ENCODE peak calls at places on chromosomes 16 and 17, in seven cellular contexts. One of them, this sample, is unnamed.

GRCh38 chr17:32515677-32516383 is 29.0 kb downstream of the CDK5R1 start:
- DNase-seq in nephron progenitor cell: no peak
- DNase-seq in B cell: no peak
- DNase-seq in GM13976: no peak
- DNase-seq in mucosa of descending colon: no peak
- DNase-seq in lower leg skin: no peak
- DNase-seq in Calu3: no peak
- DNase-seq in this sample: peak

GRCh38 chr16:48223490-48223889 is 20.6 kb upstream of the LONP2 start:
- DNase-seq in nephron progenitor cell: no peak
- DNase-seq in B cell: no peak
- DNase-seq in GM13976: no peak
- DNase-seq in mucosa of descending colon: no peak
- DNase-seq in lower leg skin: no peak
- DNase-seq in Calu3: no peak
- DNase-seq in this sample: no peak

GRCh38 chr17:3683054-3683511 is 12.9 kb downstream of the P2RX5 start:
- DNase-seq in nephron progenitor cell: peak
- DNase-seq in B cell: peak
- DNase-seq in GM13976: peak
- DNase-seq in mucosa of descending colon: no peak
- DNase-seq in lower leg skin: no peak
- DNase-seq in Calu3: peak
- DNase-seq in this sample: peak

GRCh38 chr17:62807812-62808575 is at the start of gene MARCHF10:
- DNase-seq in nephron progenitor cell: peak
- DNase-seq in B cell: no peak
- DNase-seq in GM13976: peak
- DNase-seq in mucosa of descending colon: peak
- DNase-seq in lower leg skin: peak
- DNase-seq in Calu3: peak
- DNase-seq in this sample: peak

GRCh38 chr17:15154618-15155017 is 110.5 kb downstream of the PMP22 start:
- DNase-seq in nephron progenitor cell: no peak
- DNase-seq in B cell: no peak
- DNase-seq in GM13976: no peak
- DNase-seq in mucosa of descending colon: no peak
- DNase-seq in lower leg skin: no peak
- DNase-seq in Calu3: no peak
- DNase-seq in this sample: no peak

GRCh38 chr16:11392041-11392581 is 46.9 kb downstream of the RMI2 start:
- DNase-seq in nephron progenitor cell: no peak
- DNase-seq in B cell: no peak
- DNase-seq in GM13976: no peak
- DNase-seq in mucosa of descending colon: no peak
- DNase-seq in lower leg skin: no peak
- DNase-seq in Calu3: no peak
- DNase-seq in this sample: no peak

GRCh38 chr16:68492501-68493411 is 44.4 kb upstream of the SMPD3 start:
- DNase-seq in nephron progenitor cell: no peak
- DNase-seq in B cell: no peak
- DNase-seq in GM13976: no peak
- DNase-seq in mucosa of descending colon: peak
- DNase-seq in lower leg skin: no peak
- DNase-seq in Calu3: no peak
- DNase-seq in this sample: no peak

GRCh38 chr17:41383690-41384089 is 1.6 kb upstream of the KRT34 start:
- DNase-seq in nephron progenitor cell: no peak
- DNase-seq in B cell: no peak
- DNase-seq in GM13976: no peak
- DNase-seq in mucosa of descending colon: no peak
- DNase-seq in lower leg skin: no peak
- DNase-seq in Calu3: no peak
- DNase-seq in this sample: no peak

GRCh38 chr16:14310519-14310991 is 239.4 kb downstream of the MRTFB start:
- DNase-seq in nephron progenitor cell: no peak
- DNase-seq in B cell: no peak
- DNase-seq in GM13976: peak
- DNase-seq in mucosa of descending colon: peak
- DNase-seq in lower leg skin: no peak
- DNase-seq in Calu3: no peak
- DNase-seq in this sample: no peak

GRCh38 chr17:80859004-80859941 is 132.4 kb upstream of the CHMP6 start:
- DNase-seq in nephron progenitor cell: no peak
- DNase-seq in B cell: no peak
- DNase-seq in GM13976: no peak
- DNase-seq in mucosa of descending colon: peak
- DNase-seq in lower leg skin: no peak
- DNase-seq in Calu3: no peak
- DNase-seq in this sample: no peak

GRCh38 chr16:9499921-9500593 is 408.6 kb downstream of the HAPSTR1 start:
- DNase-seq in nephron progenitor cell: peak
- DNase-seq in B cell: no peak
- DNase-seq in GM13976: no peak
- DNase-seq in mucosa of descending colon: no peak
- DNase-seq in lower leg skin: no peak
- DNase-seq in Calu3: no peak
- DNase-seq in this sample: no peak

GRCh38 chr16:15966420-15967222 is 17.2 kb downstream of the ABCC1 start:
- DNase-seq in nephron progenitor cell: no peak
- DNase-seq in B cell: no peak
- DNase-seq in GM13976: no peak
- DNase-seq in mucosa of descending colon: no peak
- DNase-seq in lower leg skin: no peak
- DNase-seq in Calu3: peak
- DNase-seq in this sample: no peak

GRCh38 chr16:4474192-4474961 is at the start of gene NMRAL1:
- DNase-seq in nephron progenitor cell: peak
- DNase-seq in B cell: peak
- DNase-seq in GM13976: peak
- DNase-seq in mucosa of descending colon: peak
- DNase-seq in lower leg skin: peak
- DNase-seq in Calu3: peak
- DNase-seq in this sample: peak
- TF ChIP-seq CTCF in nephron progenitor cell: no peak
- TF ChIP-seq CTCF in B cell: no peak
- TF ChIP-seq CTCF in GM13976: no peak
- TF ChIP-seq CTCF in mucosa of descending colon: no peak
- TF ChIP-seq CTCF in lower leg skin: no peak
- TF ChIP-seq CTCF in Calu3: no peak
- TF ChIP-seq CTCF in this sample: no peak

DNA sequence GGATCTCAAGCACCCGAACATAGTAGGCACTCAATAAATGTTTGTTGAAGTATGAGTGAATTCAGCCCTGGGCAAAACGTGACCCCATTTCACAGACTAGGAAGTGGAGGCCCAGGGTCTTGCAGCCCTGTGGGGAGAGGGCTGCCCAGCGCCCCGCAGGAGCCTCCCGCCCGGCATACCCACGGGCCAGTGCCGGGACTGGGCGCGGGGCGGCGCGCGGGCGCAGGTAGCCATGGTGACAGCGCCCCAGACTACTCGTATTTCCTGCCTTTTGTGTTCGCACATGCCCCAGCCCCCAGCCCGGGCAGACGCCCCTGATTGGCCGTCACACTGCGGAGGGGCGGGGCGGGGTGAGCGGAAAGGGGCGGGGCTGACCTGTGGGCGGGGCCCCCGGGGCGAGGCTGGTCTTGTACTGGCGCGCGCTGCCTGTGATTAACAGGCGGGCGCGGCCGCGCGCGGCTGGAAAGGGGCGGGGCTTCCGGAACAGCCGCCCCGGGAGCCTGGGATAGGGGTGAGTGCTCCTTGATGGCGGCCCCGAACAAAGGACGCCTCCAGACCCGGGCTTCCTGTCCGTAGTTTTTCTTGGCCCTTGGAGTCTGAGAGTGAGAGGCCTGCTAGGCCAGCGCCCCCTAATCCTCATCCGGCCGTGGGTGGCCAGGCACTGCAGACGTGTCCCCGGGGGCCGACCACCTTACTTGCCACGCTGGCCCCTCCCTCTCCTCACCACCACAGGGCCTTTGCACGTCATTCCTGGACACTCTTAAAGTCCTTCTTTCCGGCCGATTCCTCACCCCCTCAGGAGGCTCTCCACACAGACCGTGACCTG is 71.0 kb downstream of the RAI1 start:
- DNase-seq in nephron progenitor cell: peak
- DNase-seq in B cell: peak
- DNase-seq in GM13976: peak
- DNase-seq in mucosa of descending colon: peak
- DNase-seq in lower leg skin: peak
- DNase-seq in Calu3: peak
- DNase-seq in this sample: peak
- TF ChIP-seq CTCF in nephron progenitor cell: peak
- TF ChIP-seq CTCF in B cell: peak
- TF ChIP-seq CTCF in GM13976: peak
- TF ChIP-seq CTCF in mucosa of descending colon: no peak
- TF ChIP-seq CTCF in lower leg skin: no peak
- TF ChIP-seq CTCF in Calu3: no peak
- TF ChIP-seq CTCF in this sample: peak

GRCh38 chr17:50129303-50129945 is 536 bp downstream of the SAMD14 start:
- DNase-seq in nephron progenitor cell: peak
- DNase-seq in B cell: no peak
- DNase-seq in GM13976: peak
- DNase-seq in mucosa of descending colon: no peak
- DNase-seq in lower leg skin: no peak
- DNase-seq in Calu3: peak
- DNase-seq in this sample: peak
- TF ChIP-seq CTCF in nephron progenitor cell: no peak
- TF ChIP-seq CTCF in B cell: no peak
- TF ChIP-seq CTCF in GM13976: no peak
- TF ChIP-seq CTCF in mucosa of descending colon: no peak
- TF ChIP-seq CTCF in lower leg skin: no peak
- TF ChIP-seq CTCF in Calu3: no peak
- TF ChIP-seq CTCF in this sample: no peak

GRCh38 chr17:82105882-82106696 is 8.1 kb upstream of the FASN start:
- DNase-seq in nephron progenitor cell: peak
- DNase-seq in B cell: peak
- DNase-seq in GM13976: peak
- DNase-seq in mucosa of descending colon: peak
- DNase-seq in lower leg skin: peak
- DNase-seq in Calu3: peak
- DNase-seq in this sample: peak
- TF ChIP-seq CTCF in nephron progenitor cell: peak
- TF ChIP-seq CTCF in B cell: peak
- TF ChIP-seq CTCF in GM13976: peak
- TF ChIP-seq CTCF in mucosa of descending colon: no peak
- TF ChIP-seq CTCF in lower leg skin: peak
- TF ChIP-seq CTCF in Calu3: peak
- TF ChIP-seq CTCF in this sample: peak

DNA sequence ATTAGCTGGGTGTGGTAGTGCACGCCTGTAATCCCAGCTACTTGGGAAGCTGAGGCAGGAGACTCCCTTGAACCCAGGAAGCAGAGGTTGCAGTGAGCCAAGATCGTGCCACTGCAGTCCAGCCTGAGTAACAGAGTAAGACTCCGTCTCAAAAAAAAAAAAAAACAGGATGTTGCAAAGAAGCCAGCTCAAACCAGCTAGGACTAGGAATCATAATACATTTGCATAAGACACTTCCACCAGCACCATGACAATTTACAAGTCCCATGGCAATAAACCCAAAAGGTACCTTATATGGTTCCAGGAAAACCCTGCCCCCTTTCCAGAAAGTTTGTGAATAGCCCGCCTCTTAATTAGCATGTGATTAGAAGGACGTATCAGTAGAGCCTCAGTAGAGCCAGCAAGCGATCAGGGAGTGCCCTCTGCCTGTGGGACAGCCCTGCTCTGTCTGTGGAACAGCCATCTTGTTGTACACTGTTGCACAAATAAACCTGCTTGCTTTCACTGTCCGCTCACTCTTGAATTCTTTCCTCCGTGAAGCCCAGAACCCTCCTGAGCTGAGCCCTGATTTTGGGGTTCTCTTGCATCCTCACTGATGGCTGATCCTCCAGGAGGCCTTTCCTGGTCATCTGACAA is 14.1 kb downstream of the NUPR1 start:
- DNase-seq in nephron progenitor cell: no peak
- DNase-seq in B cell: no peak
- DNase-seq in GM13976: no peak
- DNase-seq in mucosa of descending colon: no peak
- DNase-seq in lower leg skin: no peak
- DNase-seq in Calu3: no peak
- DNase-seq in this sample: peak
- TF ChIP-seq CTCF in nephron progenitor cell: no peak
- TF ChIP-seq CTCF in B cell: no peak
- TF ChIP-seq CTCF in GM13976: no peak
- TF ChIP-seq CTCF in mucosa of descending colon: no peak
- TF ChIP-seq CTCF in lower leg skin: no peak
- TF ChIP-seq CTCF in Calu3: no peak
- TF ChIP-seq CTCF in this sample: no peak

GRCh38 chr17:44345497-44346026 is 460 bp downstream of the GRN start:
- DNase-seq in nephron progenitor cell: peak
- DNase-seq in B cell: peak
- DNase-seq in GM13976: no peak
- DNase-seq in mucosa of descending colon: peak
- DNase-seq in lower leg skin: no peak
- DNase-seq in Calu3: peak
- DNase-seq in this sample: peak
- TF ChIP-seq CTCF in nephron progenitor cell: peak
- TF ChIP-seq CTCF in B cell: peak
- TF ChIP-seq CTCF in GM13976: peak
- TF ChIP-seq CTCF in mucosa of descending colon: no peak
- TF ChIP-seq CTCF in lower leg skin: no peak
- TF ChIP-seq CTCF in Calu3: peak
- TF ChIP-seq CTCF in this sample: peak

GRCh38 chr16:549544-550263 is 10.5 kb upstream of the PRR35 start:
- DNase-seq in nephron progenitor cell: no peak
- DNase-seq in B cell: no peak
- DNase-seq in GM13976: no peak
- DNase-seq in mucosa of descending colon: no peak
- DNase-seq in lower leg skin: no peak
- DNase-seq in Calu3: no peak
- DNase-seq in this sample: no peak
- TF ChIP-seq CTCF in nephron progenitor cell: no peak
- TF ChIP-seq CTCF in B cell: no peak
- TF ChIP-seq CTCF in GM13976: no peak
- TF ChIP-seq CTCF in mucosa of descending colon: no peak
- TF ChIP-seq CTCF in lower leg skin: no peak
- TF ChIP-seq CTCF in Calu3: peak
- TF ChIP-seq CTCF in this sample: no peak

GRCh38 chr16:74304164-74304834 is 7.7 kb downstream of the PSMD7 start:
- DNase-seq in nephron progenitor cell: no peak
- DNase-seq in B cell: no peak
- DNase-seq in GM13976: no peak
- DNase-seq in mucosa of descending colon: no peak
- DNase-seq in lower leg skin: no peak
- DNase-seq in Calu3: no peak
- DNase-seq in this sample: no peak
- TF ChIP-seq CTCF in nephron progenitor cell: peak
- TF ChIP-seq CTCF in B cell: no peak
- TF ChIP-seq CTCF in GM13976: peak
- TF ChIP-seq CTCF in mucosa of descending colon: peak
- TF ChIP-seq CTCF in lower leg skin: no peak
- TF ChIP-seq CTCF in Calu3: peak
- TF ChIP-seq CTCF in this sample: peak